ENCODE peak calls at places on chromosomes 13 and 19, in seven cellular contexts. One of them, this sample, is unnamed. For H3K27me3, the result is how much of the 10 kb centered on the place peaks cover.

GRCh38 chr13:101728615-101729014 is 276.1 kb downstream of the ITGBL1 start:
- DNase-seq in BE2C: no peak
- DNase-seq in H1: no peak
- DNase-seq in heart left ventricle: no peak
- DNase-seq in pancreas: no peak
- DNase-seq in brain microvascular endothelial cell: no peak
- DNase-seq in heart right ventricle: no peak
- DNase-seq in this sample: no peak

GRCh38 chr19:13865578-13866462 is 11.1 kb upstream of the NANOS3 start:
- DNase-seq in BE2C: no peak
- DNase-seq in H1: no peak
- DNase-seq in heart left ventricle: peak
- DNase-seq in pancreas: no peak
- DNase-seq in brain microvascular endothelial cell: no peak
- DNase-seq in heart right ventricle: no peak
- DNase-seq in this sample: no peak

GRCh38 chr19:51024924-51025323 is 1.5 kb downstream of the KLK11 start:
- DNase-seq in BE2C: no peak
- DNase-seq in H1: no peak
- DNase-seq in heart left ventricle: no peak
- DNase-seq in pancreas: no peak
- DNase-seq in brain microvascular endothelial cell: no peak
- DNase-seq in heart right ventricle: no peak
- DNase-seq in this sample: no peak

GRCh38 chr19:5340637-5341447 is at the start of gene PTPRS:
- DNase-seq in BE2C: peak
- DNase-seq in H1: peak
- DNase-seq in heart left ventricle: peak
- DNase-seq in pancreas: peak
- DNase-seq in brain microvascular endothelial cell: peak
- DNase-seq in heart right ventricle: peak
- DNase-seq in this sample: peak

GRCh38 chr13:60611523-60611922 is 214.5 kb downstream of the TDRD3 start:
- DNase-seq in BE2C: no peak
- DNase-seq in H1: no peak
- DNase-seq in heart left ventricle: no peak
- DNase-seq in pancreas: no peak
- DNase-seq in brain microvascular endothelial cell: no peak
- DNase-seq in heart right ventricle: no peak
- DNase-seq in this sample: no peak

GRCh38 chr13:93320942-93321341 is 94.3 kb downstream of the GPC6 start:
- DNase-seq in BE2C: no peak
- DNase-seq in H1: no peak
- DNase-seq in heart left ventricle: no peak
- DNase-seq in pancreas: no peak
- DNase-seq in brain microvascular endothelial cell: no peak
- DNase-seq in heart right ventricle: no peak
- DNase-seq in this sample: no peak

GRCh38 chr19:50869479-50869878 is 3.8 kb upstream of the KLK2 start:
- DNase-seq in BE2C: no peak
- DNase-seq in H1: no peak
- DNase-seq in heart left ventricle: no peak
- DNase-seq in pancreas: no peak
- DNase-seq in brain microvascular endothelial cell: no peak
- DNase-seq in heart right ventricle: no peak
- DNase-seq in this sample: no peak

GRCh38 chr19:3516675-3517207 is 10.6 kb downstream of the FZR1 start:
- DNase-seq in BE2C: no peak
- DNase-seq in H1: no peak
- DNase-seq in heart left ventricle: no peak
- DNase-seq in pancreas: peak
- DNase-seq in brain microvascular endothelial cell: no peak
- DNase-seq in heart right ventricle: no peak
- DNase-seq in this sample: peak

GRCh38 chr19:55189424-55189823 is 9.3 kb upstream of the SYT5 start:
- DNase-seq in BE2C: peak
- DNase-seq in H1: no peak
- DNase-seq in heart left ventricle: peak
- DNase-seq in pancreas: no peak
- DNase-seq in brain microvascular endothelial cell: peak
- DNase-seq in heart right ventricle: no peak
- DNase-seq in this sample: no peak

GRCh38 chr13:64936879-64937278 is 2293.3 kb downstream of the PCDH9 start:
- DNase-seq in BE2C: no peak
- DNase-seq in H1: no peak
- DNase-seq in heart left ventricle: no peak
- DNase-seq in pancreas: no peak
- DNase-seq in brain microvascular endothelial cell: no peak
- DNase-seq in heart right ventricle: no peak
- DNase-seq in this sample: no peak

GRCh38 chr13:21557995-21558394 is 46.0 kb downstream of the MICU2 start:
- DNase-seq in BE2C: peak
- DNase-seq in H1: no peak
- DNase-seq in heart left ventricle: no peak
- DNase-seq in pancreas: no peak
- DNase-seq in brain microvascular endothelial cell: peak
- DNase-seq in heart right ventricle: no peak
- DNase-seq in this sample: no peak

GRCh38 chr19:5024282-5024681 is 55.4 kb downstream of the KDM4B start:
- DNase-seq in BE2C: no peak
- DNase-seq in H1: no peak
- DNase-seq in heart left ventricle: no peak
- DNase-seq in pancreas: no peak
- DNase-seq in brain microvascular endothelial cell: no peak
- DNase-seq in heart right ventricle: no peak
- DNase-seq in this sample: no peak

GRCh38 chr19:15815306-15815705 is at the start of gene OR10H1:
- DNase-seq in BE2C: no peak
- DNase-seq in H1: no peak
- DNase-seq in heart left ventricle: no peak
- DNase-seq in pancreas: peak
- DNase-seq in brain microvascular endothelial cell: no peak
- DNase-seq in heart right ventricle: no peak
- DNase-seq in this sample: no peak

GRCh38 chr19:15811476-15811875 is 4.0 kb downstream of the OR10H1 start:
- DNase-seq in BE2C: no peak
- DNase-seq in H1: no peak
- DNase-seq in heart left ventricle: no peak
- DNase-seq in pancreas: no peak
- DNase-seq in brain microvascular endothelial cell: no peak
- DNase-seq in heart right ventricle: no peak
- DNase-seq in this sample: no peak

GRCh38 chr19:15810335-15810734 is 5.1 kb downstream of the OR10H1 start:
- DNase-seq in BE2C: no peak
- DNase-seq in H1: no peak
- DNase-seq in heart left ventricle: no peak
- DNase-seq in pancreas: no peak
- DNase-seq in brain microvascular endothelial cell: no peak
- DNase-seq in heart right ventricle: no peak
- DNase-seq in this sample: no peak

GRCh38 chr19:15812059-15812722 is 3.3 kb downstream of the OR10H1 start:
- DNase-seq in BE2C: no peak
- DNase-seq in H1: no peak
- DNase-seq in heart left ventricle: no peak
- DNase-seq in pancreas: no peak
- DNase-seq in brain microvascular endothelial cell: no peak
- DNase-seq in heart right ventricle: no peak
- DNase-seq in this sample: no peak

DNA sequence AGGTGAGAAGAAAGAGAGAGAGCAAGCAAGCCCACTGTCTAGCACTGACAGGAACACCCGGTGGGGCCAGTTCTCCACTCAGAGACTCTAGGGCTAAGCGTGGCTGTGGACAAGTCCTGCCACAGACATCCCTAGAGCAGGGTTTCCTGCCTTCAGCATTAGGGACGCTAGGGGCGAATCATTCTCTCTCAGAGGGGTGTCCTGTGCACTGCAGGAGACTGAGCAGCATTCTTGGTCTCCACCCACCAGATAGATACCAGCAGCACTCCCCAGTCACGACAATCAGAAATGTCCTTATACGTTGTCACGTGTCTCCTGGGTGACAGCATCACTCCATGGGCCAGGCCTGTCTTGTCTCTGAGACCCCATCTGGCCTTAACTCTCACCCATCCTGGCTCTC is 1.5 kb downstream of the OR10H1 start:
- DNase-seq in BE2C: no peak
- DNase-seq in H1: no peak
- DNase-seq in heart left ventricle: no peak
- DNase-seq in pancreas: no peak
- DNase-seq in brain microvascular endothelial cell: no peak
- DNase-seq in heart right ventricle: no peak
- DNase-seq in this sample: no peak
- H3K27me3 ChIP-seq in BE2C: under half
- H3K27me3 ChIP-seq in H1: under half
- H3K27me3 ChIP-seq in heart left ventricle: under half
- H3K27me3 ChIP-seq in pancreas: under half
- H3K27me3 ChIP-seq in brain microvascular endothelial cell: under half
- H3K27me3 ChIP-seq in heart right ventricle: under half
- H3K27me3 ChIP-seq in this sample: under half

DNA sequence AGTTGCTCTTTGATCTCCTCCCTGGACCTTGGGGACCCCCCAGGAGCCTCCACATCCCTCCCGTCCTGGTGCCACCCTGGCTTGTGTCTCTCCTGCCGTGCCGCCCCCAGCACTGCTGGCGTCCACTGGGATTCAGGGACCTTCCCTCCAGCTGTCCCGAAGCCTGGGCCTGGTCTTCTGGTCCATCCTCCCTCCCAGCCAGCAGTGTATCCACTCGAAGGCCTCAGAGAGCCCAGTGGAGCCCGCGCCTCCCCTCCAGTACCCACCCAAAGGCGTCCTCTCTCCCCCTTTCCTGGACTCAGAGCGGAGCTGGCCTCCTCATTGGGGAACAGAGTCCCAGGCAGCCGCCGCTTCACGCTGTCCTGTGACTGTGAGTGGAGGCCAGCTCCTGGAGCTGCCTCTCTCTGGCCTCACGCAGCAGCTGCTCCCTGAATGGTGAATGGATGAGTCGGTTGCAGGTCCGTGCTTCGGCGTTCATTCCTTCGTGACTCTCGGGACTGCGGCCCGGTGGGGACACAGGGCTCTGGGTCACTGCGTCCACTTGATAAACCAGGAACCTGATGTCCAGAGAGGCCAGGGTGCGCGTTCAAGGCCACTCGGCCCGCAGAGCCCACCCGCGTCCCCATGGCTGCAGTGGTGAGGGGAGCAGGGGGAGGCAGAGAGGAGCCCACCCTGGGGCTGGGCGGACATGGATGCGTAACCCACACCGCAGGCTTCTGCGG is 12.0 kb downstream of the ONECUT3 start:
- DNase-seq in BE2C: no peak
- DNase-seq in H1: peak
- DNase-seq in heart left ventricle: no peak
- DNase-seq in pancreas: no peak
- DNase-seq in brain microvascular endothelial cell: no peak
- DNase-seq in heart right ventricle: no peak
- DNase-seq in this sample: no peak
- H3K27me3 ChIP-seq in BE2C: half or more
- H3K27me3 ChIP-seq in H1: half or more
- H3K27me3 ChIP-seq in heart left ventricle: half or more
- H3K27me3 ChIP-seq in pancreas: under half
- H3K27me3 ChIP-seq in brain microvascular endothelial cell: half or more
- H3K27me3 ChIP-seq in heart right ventricle: half or more
- H3K27me3 ChIP-seq in this sample: half or more

GRCh38 chr19:15479391-15480345 is at the start of gene PGLYRP2:
- DNase-seq in BE2C: no peak
- DNase-seq in H1: no peak
- DNase-seq in heart left ventricle: no peak
- DNase-seq in pancreas: no peak
- DNase-seq in brain microvascular endothelial cell: no peak
- DNase-seq in heart right ventricle: peak
- DNase-seq in this sample: no peak
- H3K27me3 ChIP-seq in BE2C: under half
- H3K27me3 ChIP-seq in H1: under half
- H3K27me3 ChIP-seq in heart left ventricle: under half
- H3K27me3 ChIP-seq in pancreas: under half
- H3K27me3 ChIP-seq in brain microvascular endothelial cell: under half
- H3K27me3 ChIP-seq in heart right ventricle: under half
- H3K27me3 ChIP-seq in this sample: under half

DNA sequence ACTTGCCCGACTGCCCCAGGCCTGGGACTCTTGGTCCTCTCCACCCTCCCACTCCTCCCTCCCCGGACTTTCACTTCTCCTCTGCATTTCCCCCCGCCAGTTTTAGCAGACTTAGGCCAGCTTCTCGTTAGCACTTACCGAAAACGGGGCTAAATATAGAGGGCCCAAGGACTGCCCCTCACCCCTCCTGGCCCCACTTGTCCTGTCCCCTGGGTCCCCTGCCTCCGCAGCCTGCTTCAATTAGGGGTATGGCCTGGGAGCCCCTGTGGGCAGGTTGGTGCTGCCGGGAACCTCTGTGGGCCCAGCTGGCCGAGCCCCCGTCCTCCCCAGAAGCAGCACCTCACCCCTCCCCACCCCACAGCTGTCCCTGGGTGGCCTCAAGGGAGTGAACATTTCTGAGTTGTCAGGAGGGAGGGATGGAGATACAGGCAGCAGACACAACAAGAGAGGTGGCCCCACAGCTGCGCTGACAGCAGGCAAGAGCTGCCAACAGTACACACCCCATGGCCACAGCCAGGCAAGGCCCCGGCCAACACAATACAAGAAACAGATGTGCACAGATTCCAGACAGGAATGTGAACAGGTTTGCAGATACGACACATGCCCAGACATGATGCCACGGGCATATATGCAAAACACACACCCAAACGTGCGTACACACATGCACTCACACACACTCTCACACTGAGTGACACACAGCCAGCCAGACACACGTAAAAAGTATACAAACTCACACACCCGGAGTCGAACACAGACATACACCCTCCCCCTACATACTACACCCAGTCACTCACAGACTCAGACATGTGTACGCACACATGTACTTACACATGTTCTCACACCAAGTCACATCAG is 2.6 kb downstream of the POU2F2 start:
- DNase-seq in BE2C: peak
- DNase-seq in H1: no peak
- DNase-seq in heart left ventricle: peak
- DNase-seq in pancreas: no peak
- DNase-seq in brain microvascular endothelial cell: no peak
- DNase-seq in heart right ventricle: peak
- DNase-seq in this sample: peak
- H3K27me3 ChIP-seq in BE2C: under half
- H3K27me3 ChIP-seq in H1: under half
- H3K27me3 ChIP-seq in heart left ventricle: under half
- H3K27me3 ChIP-seq in pancreas: under half
- H3K27me3 ChIP-seq in brain microvascular endothelial cell: under half
- H3K27me3 ChIP-seq in heart right ventricle: under half
- H3K27me3 ChIP-seq in this sample: under half

This sample was measured in adrenal gland.